ENCODE peak calls at places on chromosome 6, in nine cellular contexts. One of them, this sample, is unnamed. For H3K4me1, the result is how much of the 10 kb centered on the place peaks cover.

GRCh38 chr6:97668716-97669115 is 385.7 kb upstream of the MMS22L start:
- DNase-seq in astrocyte: peak
- DNase-seq in PC-3: no peak
- DNase-seq in left ventricle myocardium inferior: no peak
- DNase-seq in small intestine: no peak
- DNase-seq in ascending aorta: no peak
- DNase-seq in tibial artery: no peak
- DNase-seq in tibial nerve: no peak
- DNase-seq in psoas muscle: no peak
- DNase-seq in this sample: no peak

GRCh38 chr6:7979831-7980230 is 69.2 kb upstream of the TXNDC5 start:
- DNase-seq in astrocyte: peak
- DNase-seq in PC-3: no peak
- DNase-seq in left ventricle myocardium inferior: no peak
- DNase-seq in small intestine: no peak
- DNase-seq in ascending aorta: no peak
- DNase-seq in tibial artery: no peak
- DNase-seq in tibial nerve: no peak
- DNase-seq in psoas muscle: no peak
- DNase-seq in this sample: no peak

GRCh38 chr6:44634321-44634720 is 246.8 kb downstream of the CDC5L start:
- DNase-seq in astrocyte: no peak
- DNase-seq in PC-3: no peak
- DNase-seq in left ventricle myocardium inferior: no peak
- DNase-seq in small intestine: no peak
- DNase-seq in ascending aorta: no peak
- DNase-seq in tibial artery: no peak
- DNase-seq in tibial nerve: no peak
- DNase-seq in psoas muscle: no peak
- DNase-seq in this sample: no peak

GRCh38 chr6:127635091-127635490 is 58.1 kb downstream of the C6orf58 start:
- DNase-seq in astrocyte: no peak
- DNase-seq in PC-3: no peak
- DNase-seq in left ventricle myocardium inferior: no peak
- DNase-seq in small intestine: no peak
- DNase-seq in ascending aorta: no peak
- DNase-seq in tibial artery: no peak
- DNase-seq in tibial nerve: no peak
- DNase-seq in psoas muscle: no peak
- DNase-seq in this sample: no peak

GRCh38 chr6:159758031-159759001 is 3.5 kb upstream of the ACAT2 start:
- DNase-seq in astrocyte: peak
- DNase-seq in PC-3: peak
- DNase-seq in left ventricle myocardium inferior: no peak
- DNase-seq in small intestine: no peak
- DNase-seq in ascending aorta: no peak
- DNase-seq in tibial artery: no peak
- DNase-seq in tibial nerve: no peak
- DNase-seq in psoas muscle: no peak
- DNase-seq in this sample: no peak

GRCh38 chr6:8674088-8674487 is 238.7 kb upstream of the SLC35B3 start:
- DNase-seq in astrocyte: no peak
- DNase-seq in PC-3: no peak
- DNase-seq in left ventricle myocardium inferior: no peak
- DNase-seq in small intestine: no peak
- DNase-seq in ascending aorta: no peak
- DNase-seq in tibial artery: no peak
- DNase-seq in tibial nerve: no peak
- DNase-seq in psoas muscle: no peak
- DNase-seq in this sample: no peak

GRCh38 chr6:43575105-43575771 is 600 bp downstream of the XPO5 start:
- DNase-seq in astrocyte: peak
- DNase-seq in PC-3: peak
- DNase-seq in left ventricle myocardium inferior: peak
- DNase-seq in small intestine: peak
- DNase-seq in ascending aorta: no peak
- DNase-seq in tibial artery: peak
- DNase-seq in tibial nerve: no peak
- DNase-seq in psoas muscle: no peak
- DNase-seq in this sample: peak

GRCh38 chr6:73768630-73769029 is 72.6 kb downstream of the CD109 start:
- DNase-seq in astrocyte: peak
- DNase-seq in PC-3: no peak
- DNase-seq in left ventricle myocardium inferior: no peak
- DNase-seq in small intestine: no peak
- DNase-seq in ascending aorta: no peak
- DNase-seq in tibial artery: no peak
- DNase-seq in tibial nerve: no peak
- DNase-seq in psoas muscle: no peak
- DNase-seq in this sample: no peak

GRCh38 chr6:47483853-47484546 is 6.4 kb downstream of the CD2AP start:
- DNase-seq in astrocyte: peak
- DNase-seq in PC-3: peak
- DNase-seq in left ventricle myocardium inferior: no peak
- DNase-seq in small intestine: no peak
- DNase-seq in ascending aorta: no peak
- DNase-seq in tibial artery: no peak
- DNase-seq in tibial nerve: no peak
- DNase-seq in psoas muscle: no peak
- DNase-seq in this sample: no peak

GRCh38 chr6:50272611-50273010 is 222.9 kb upstream of the DEFB112 start:
- DNase-seq in astrocyte: no peak
- DNase-seq in PC-3: peak
- DNase-seq in left ventricle myocardium inferior: no peak
- DNase-seq in small intestine: no peak
- DNase-seq in ascending aorta: no peak
- DNase-seq in tibial artery: no peak
- DNase-seq in tibial nerve: no peak
- DNase-seq in psoas muscle: no peak
- DNase-seq in this sample: no peak

GRCh38 chr6:3512832-3513231 is 56.0 kb upstream of the SLC22A23 start:
- DNase-seq in astrocyte: no peak
- DNase-seq in PC-3: no peak
- DNase-seq in left ventricle myocardium inferior: no peak
- DNase-seq in small intestine: no peak
- DNase-seq in ascending aorta: no peak
- DNase-seq in tibial artery: no peak
- DNase-seq in tibial nerve: no peak
- DNase-seq in psoas muscle: no peak
- DNase-seq in this sample: no peak

GRCh38 chr6:126100386-126100785 is 114.0 kb downstream of the TRMT11 start:
- DNase-seq in astrocyte: no peak
- DNase-seq in PC-3: no peak
- DNase-seq in left ventricle myocardium inferior: no peak
- DNase-seq in small intestine: no peak
- DNase-seq in ascending aorta: no peak
- DNase-seq in tibial artery: no peak
- DNase-seq in tibial nerve: no peak
- DNase-seq in psoas muscle: no peak
- DNase-seq in this sample: no peak

GRCh38 chr6:54428437-54428836 is 120.2 kb downstream of the TINAG start:
- DNase-seq in astrocyte: no peak
- DNase-seq in PC-3: no peak
- DNase-seq in left ventricle myocardium inferior: no peak
- DNase-seq in small intestine: no peak
- DNase-seq in ascending aorta: no peak
- DNase-seq in tibial artery: no peak
- DNase-seq in tibial nerve: no peak
- DNase-seq in psoas muscle: no peak
- DNase-seq in this sample: no peak

GRCh38 chr6:142746524-142746923 is 198.5 kb downstream of the HIVEP2 start:
- DNase-seq in astrocyte: no peak
- DNase-seq in PC-3: peak
- DNase-seq in left ventricle myocardium inferior: no peak
- DNase-seq in small intestine: peak
- DNase-seq in ascending aorta: no peak
- DNase-seq in tibial artery: no peak
- DNase-seq in tibial nerve: no peak
- DNase-seq in psoas muscle: no peak
- DNase-seq in this sample: peak

GRCh38 chr6:18326001-18326400 is 61.1 kb upstream of the RNF144B start:
- DNase-seq in astrocyte: no peak
- DNase-seq in PC-3: no peak
- DNase-seq in left ventricle myocardium inferior: no peak
- DNase-seq in small intestine: no peak
- DNase-seq in ascending aorta: no peak
- DNase-seq in tibial artery: no peak
- DNase-seq in tibial nerve: no peak
- DNase-seq in psoas muscle: no peak
- DNase-seq in this sample: no peak

GRCh38 chr6:138287144-138287955 is 69.1 kb upstream of the PBOV1 start:
- DNase-seq in astrocyte: peak
- DNase-seq in PC-3: peak
- DNase-seq in left ventricle myocardium inferior: no peak
- DNase-seq in small intestine: peak
- DNase-seq in ascending aorta: no peak
- DNase-seq in tibial artery: no peak
- DNase-seq in tibial nerve: no peak
- DNase-seq in psoas muscle: no peak
- DNase-seq in this sample: peak

GRCh38 chr6:53347921-53348435 is 772 bp downstream of the ELOVL5 start:
- DNase-seq in astrocyte: peak
- DNase-seq in PC-3: peak
- DNase-seq in left ventricle myocardium inferior: peak
- DNase-seq in small intestine: peak
- DNase-seq in ascending aorta: peak
- DNase-seq in tibial artery: peak
- DNase-seq in tibial nerve: no peak
- DNase-seq in psoas muscle: peak
- DNase-seq in this sample: peak

GRCh38 chr6:139608872-139609271 is 234.4 kb upstream of the CITED2 start:
- DNase-seq in astrocyte: peak
- DNase-seq in PC-3: no peak
- DNase-seq in left ventricle myocardium inferior: no peak
- DNase-seq in small intestine: no peak
- DNase-seq in ascending aorta: no peak
- DNase-seq in tibial artery: no peak
- DNase-seq in tibial nerve: no peak
- DNase-seq in psoas muscle: no peak
- DNase-seq in this sample: no peak

GRCh38 chr6:126040826-126041225 is 54.5 kb downstream of the TRMT11 start:
- DNase-seq in astrocyte: peak
- DNase-seq in PC-3: peak
- DNase-seq in left ventricle myocardium inferior: no peak
- DNase-seq in small intestine: peak
- DNase-seq in ascending aorta: no peak
- DNase-seq in tibial artery: no peak
- DNase-seq in tibial nerve: no peak
- DNase-seq in psoas muscle: no peak
- DNase-seq in this sample: no peak

GRCh38 chr6:41428995-41429417 is 93.6 kb downstream of the NCR2 start:
- DNase-seq in astrocyte: peak
- DNase-seq in PC-3: peak
- DNase-seq in left ventricle myocardium inferior: peak
- DNase-seq in small intestine: no peak
- DNase-seq in ascending aorta: peak
- DNase-seq in tibial artery: peak
- DNase-seq in tibial nerve: peak
- DNase-seq in psoas muscle: peak
- DNase-seq in this sample: peak
- H3K27ac ChIP-seq in astrocyte: no peak
- H3K27ac ChIP-seq in PC-3: no peak
- H3K27ac ChIP-seq in left ventricle myocardium inferior: peak
- H3K27ac ChIP-seq in small intestine: peak
- H3K27ac ChIP-seq in ascending aorta: peak
- H3K27ac ChIP-seq in tibial artery: peak
- H3K27ac ChIP-seq in tibial nerve: peak
- H3K27ac ChIP-seq in psoas muscle: no peak
- H3K27ac ChIP-seq in this sample: no peak

DNA sequence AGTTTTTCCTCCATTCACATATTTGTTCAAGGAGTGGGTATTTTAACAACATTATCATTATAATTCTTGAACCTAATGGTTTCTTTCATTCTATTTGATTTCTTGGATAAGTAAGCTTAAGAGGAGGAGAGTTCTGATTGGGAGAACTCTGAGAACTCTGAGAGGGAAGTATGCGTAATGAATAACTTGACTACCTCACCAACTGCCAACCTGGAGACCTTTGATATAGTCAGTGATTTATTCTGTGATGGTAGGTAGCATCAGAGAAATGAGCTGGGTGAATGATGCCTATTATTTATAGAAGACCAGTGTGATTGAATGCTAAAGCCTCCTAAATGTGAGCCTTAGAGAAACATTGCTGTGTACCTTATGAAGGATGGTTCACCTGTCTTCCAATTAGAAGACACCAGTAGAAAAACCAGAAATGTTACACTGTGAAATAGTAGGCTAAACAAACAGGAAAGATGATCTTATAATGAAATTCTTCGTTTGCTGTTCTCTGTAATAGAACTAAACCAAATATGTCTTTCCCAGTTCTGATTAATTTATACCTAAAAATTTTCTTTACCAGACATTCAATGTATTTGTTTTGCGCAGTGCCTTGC is 114.9 kb downstream of the RTN4IP1 start:
- DNase-seq in astrocyte: no peak
- DNase-seq in PC-3: peak
- DNase-seq in left ventricle myocardium inferior: no peak
- DNase-seq in small intestine: peak
- DNase-seq in ascending aorta: no peak
- DNase-seq in tibial artery: no peak
- DNase-seq in tibial nerve: no peak
- DNase-seq in psoas muscle: no peak
- DNase-seq in this sample: no peak
- H3K4me1 ChIP-seq in astrocyte: under half
- H3K4me1 ChIP-seq in PC-3: under half
- H3K4me1 ChIP-seq in left ventricle myocardium inferior: under half
- H3K4me1 ChIP-seq in small intestine: under half
- H3K4me1 ChIP-seq in ascending aorta: under half
- H3K4me1 ChIP-seq in tibial artery: under half
- H3K4me1 ChIP-seq in tibial nerve: under half
- H3K4me1 ChIP-seq in psoas muscle: under half
- H3K4me1 ChIP-seq in this sample: under half

GRCh38 chr6:326896-327537 is 34.7 kb downstream of the DUSP22 start:
- DNase-seq in astrocyte: no peak
- DNase-seq in PC-3: no peak
- DNase-seq in left ventricle myocardium inferior: no peak
- DNase-seq in small intestine: no peak
- DNase-seq in ascending aorta: no peak
- DNase-seq in tibial artery: no peak
- DNase-seq in tibial nerve: no peak
- DNase-seq in psoas muscle: no peak
- DNase-seq in this sample: no peak
- H3K4me3 ChIP-seq in astrocyte: no peak
- H3K4me3 ChIP-seq in PC-3: no peak
- H3K4me3 ChIP-seq in left ventricle myocardium inferior: no peak
- H3K4me3 ChIP-seq in small intestine: no peak
- H3K4me3 ChIP-seq in ascending aorta: no peak
- H3K4me3 ChIP-seq in tibial artery: no peak
- H3K4me3 ChIP-seq in tibial nerve: no peak
- H3K4me3 ChIP-seq in psoas muscle: no peak
- H3K4me3 ChIP-seq in this sample: no peak

DNA sequence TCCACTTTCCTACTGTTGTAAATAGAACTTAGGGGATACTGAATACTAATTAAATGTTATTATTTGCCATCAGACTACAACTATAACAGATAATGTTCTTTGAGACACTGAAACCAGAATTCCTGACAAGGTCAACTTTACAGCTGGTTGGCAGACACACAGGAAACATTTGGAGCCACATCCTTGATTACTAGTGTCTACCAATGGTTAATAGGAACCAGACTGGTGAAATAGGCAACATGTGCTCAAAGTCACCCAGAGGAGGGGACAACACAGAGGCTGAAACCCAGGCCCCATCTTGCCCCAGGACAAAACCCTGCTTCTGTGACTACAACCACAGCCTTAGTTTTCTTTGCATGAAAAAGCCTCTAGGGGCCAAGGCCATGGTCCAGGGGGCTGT is 47.8 kb upstream of the NT5E start:
- DNase-seq in astrocyte: no peak
- DNase-seq in PC-3: no peak
- DNase-seq in left ventricle myocardium inferior: no peak
- DNase-seq in small intestine: no peak
- DNase-seq in ascending aorta: no peak
- DNase-seq in tibial artery: no peak
- DNase-seq in tibial nerve: no peak
- DNase-seq in psoas muscle: no peak
- DNase-seq in this sample: no peak
- H3K27ac ChIP-seq in astrocyte: peak
- H3K27ac ChIP-seq in PC-3: peak
- H3K27ac ChIP-seq in left ventricle myocardium inferior: no peak
- H3K27ac ChIP-seq in small intestine: no peak
- H3K27ac ChIP-seq in ascending aorta: no peak
- H3K27ac ChIP-seq in tibial artery: no peak
- H3K27ac ChIP-seq in tibial nerve: no peak
- H3K27ac ChIP-seq in psoas muscle: no peak
- H3K27ac ChIP-seq in this sample: no peak